ENCODE peak calls at places on chromosomes 12 and 14, in seven cellular contexts. C is fibroblast of the aortic adventitia, F is GM23338, P is activated B cell treated with CpG ODN at 0.5 μM for 24 hours, T is left ventricle myocardium inferior, Y is suprapubic skin, B is sigmoid colon. S is an unnamed sample.

GRCh38 chr12:106804668-106805067 is 30.2 kb downstream of the RIC8B start:
- DNase-seq in Y (no peak), T (no peak), B (no peak), P (no peak), F (no peak), C (no peak), S (no peak)

GRCh38 chr12:29131539-29131938 is 17.5 kb upstream of the FAR2 start:
- DNase-seq in C (peak), T (no peak), F (no peak), Y (no peak), P (no peak), B (no peak), S (no peak)

GRCh38 chr12:124500232-124501079 is 67.0 kb downstream of the NCOR2 start:
- DNase-seq in B (no peak), F (peak), Y (no peak), T (no peak), P (no peak), C (no peak), S (no peak)

GRCh38 chr12:103373088-103373523 is 122.7 kb downstream of the C12orf42 start:
- DNase-seq in B (no peak), T (no peak), F (no peak), Y (no peak), C (no peak), P (no peak), S (no peak)

GRCh38 chr14:105220699-105221597 is 27.4 kb upstream of the BTBD6 start:
- DNase-seq in B (no peak), C (no peak), P (no peak), T (peak), Y (no peak), F (no peak), S (no peak)

GRCh38 chr12:114450019-114450418 is 44.1 kb upstream of the TBX5 start:
- DNase-seq in C (no peak), T (no peak), P (no peak), Y (no peak), F (no peak), B (no peak), S (no peak)

GRCh38 chr12:127559349-127560040 is 707.5 kb upstream of the TMEM132C start:
- DNase-seq in F (peak), C (peak), P (no peak), B (no peak), Y (no peak), T (peak), S (no peak)

GRCh38 chr14:57480044-57480443 is 13.6 kb downstream of the CCDC198 start:
- DNase-seq in P (no peak), Y (no peak), T (no peak), B (no peak), F (no peak), C (no peak), S (no peak)

GRCh38 chr14:83548061-83548839 is 1981.7 kb upstream of the FLRT2 start:
- DNase-seq in Y (no peak), F (peak), T (no peak), B (no peak), C (peak), P (no peak), S (no peak)

GRCh38 chr12:100955139-100955538 is 160.6 kb downstream of the ANO4 start:
- DNase-seq in T (no peak), P (no peak), F (peak), C (peak), Y (no peak), B (no peak), S (no peak)

GRCh38 chr14:95488376-95489162 is 27.9 kb downstream of the SYNE3 start:
- DNase-seq in C (peak), Y (no peak), F (no peak), T (peak), B (no peak), P (no peak), S (no peak)

GRCh38 chr14:59028476-59029202 is 159.8 kb upstream of the DAAM1 start:
- DNase-seq in B (peak), Y (no peak), T (peak), C (peak), P (no peak), F (peak), S (no peak)

GRCh38 chr12:14950421-14950820 is 11.0 kb downstream of the ARHGDIB start:
- DNase-seq in P (no peak), C (no peak), B (no peak), F (no peak), Y (no peak), T (no peak), S (no peak)

GRCh38 chr12:29241821-29242591 is 92.9 kb downstream of the FAR2 start:
- DNase-seq in F (peak), C (peak), Y (no peak), B (no peak), T (no peak), P (no peak), S (no peak)

GRCh38 chr12:14264316-14264715 is 101.2 kb upstream of the ATF7IP start:
- DNase-seq in T (no peak), F (peak), C (peak), B (no peak), Y (no peak), P (no peak), S (no peak)

GRCh38 chr12:47306130-47306529 is 226.4 kb upstream of the AMIGO2 start:
- DNase-seq in Y (no peak), B (no peak), P (no peak), C (no peak), T (no peak), F (no peak), S (no peak)

GRCh38 chr12:95516757-95517156 is 34.5 kb downstream of the USP44 start:
- DNase-seq in T (no peak), F (no peak), C (peak), P (no peak), Y (no peak), B (no peak), S (no peak)

GRCh38 chr12:119178544-119179334 is at the start of gene HSPB8:
- DNase-seq in P (no peak), F (peak), Y (peak), C (peak), B (peak), T (peak), S (no peak)

GRCh38 chr12:101877816-101878811 is 734 bp downstream of the DRAM1 start:
- DNase-seq in F (peak), B (peak), C (peak), P (peak), Y (peak), T (peak), S (no peak)

DNA sequence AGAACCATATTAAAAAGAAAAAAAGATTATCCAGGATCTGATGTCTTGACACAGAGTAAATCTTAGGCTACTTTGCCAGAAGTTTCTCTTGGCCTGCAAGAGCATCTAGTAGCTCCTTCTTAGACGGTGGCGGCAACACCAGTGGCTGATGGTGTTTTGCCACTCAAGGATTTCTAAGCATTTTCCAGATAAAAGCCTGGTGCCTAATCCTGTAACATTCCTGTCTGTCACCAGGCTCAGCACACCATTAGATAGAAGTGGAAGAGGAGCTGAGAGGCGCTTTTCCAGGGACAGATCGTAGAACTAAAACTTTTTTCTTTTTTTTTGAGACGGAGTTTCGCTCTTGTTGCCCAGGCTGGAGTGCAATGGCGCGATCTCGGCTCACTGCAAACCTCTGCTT is 14.0 kb downstream of the WNT5B start:
- DNase-seq in B (no peak), F (no peak), P (no peak), T (no peak), Y (no peak), C (no peak), S (no peak)
- TF ChIP-seq CTCF in B (no peak), F (no peak), P (no peak), T (no peak), Y (no peak), C (no peak), S (no peak)

GRCh38 chr14:60805881-60806569 is 71.5 kb downstream of the MNAT1 start:
- DNase-seq in P (no peak), B (no peak), C (peak), F (no peak), T (no peak), Y (no peak), S (no peak)
- TF ChIP-seq CTCF in P (no peak), B (no peak), C (peak), F (no peak), T (no peak), Y (no peak), S (no peak)

DNA sequence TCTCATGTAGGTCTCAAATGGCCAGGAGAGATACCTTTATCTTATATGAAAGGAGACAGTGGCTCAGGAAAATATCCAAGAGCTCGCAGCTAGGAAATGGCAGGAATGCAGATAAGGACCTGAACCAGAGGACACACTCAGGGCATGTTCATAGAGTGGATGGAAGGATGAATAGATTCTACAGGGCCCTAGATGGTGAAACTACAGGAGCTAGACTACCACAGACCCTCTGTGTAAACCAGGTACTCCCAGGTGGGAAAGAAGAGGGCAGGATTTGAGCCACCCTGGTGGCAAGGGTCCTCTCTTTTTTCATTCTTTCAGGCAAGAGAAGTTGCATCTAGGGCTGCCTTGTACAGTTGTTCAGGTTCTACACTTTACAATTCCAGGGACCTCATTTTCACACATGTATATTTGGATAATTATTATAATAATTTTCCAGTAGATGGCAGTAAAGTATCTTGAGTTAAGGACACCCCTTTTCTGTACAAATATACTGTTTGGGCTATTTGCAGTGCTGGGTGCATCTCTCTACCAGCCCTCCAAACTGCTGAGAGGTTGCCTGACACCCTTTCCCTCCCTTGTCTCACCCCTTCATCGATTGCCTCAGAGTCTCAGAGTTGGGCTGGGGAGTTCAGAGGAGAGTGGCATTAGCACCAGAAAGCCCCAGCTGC is 10.5 kb upstream of the ZDHHC22 start:
- DNase-seq in P (no peak), B (no peak), F (peak), T (no peak), Y (no peak), C (peak), S (no peak)
- TF ChIP-seq CTCF in P (no peak), B (peak), F (peak), T (peak), Y (no peak), C (no peak), S (peak)

DNA sequence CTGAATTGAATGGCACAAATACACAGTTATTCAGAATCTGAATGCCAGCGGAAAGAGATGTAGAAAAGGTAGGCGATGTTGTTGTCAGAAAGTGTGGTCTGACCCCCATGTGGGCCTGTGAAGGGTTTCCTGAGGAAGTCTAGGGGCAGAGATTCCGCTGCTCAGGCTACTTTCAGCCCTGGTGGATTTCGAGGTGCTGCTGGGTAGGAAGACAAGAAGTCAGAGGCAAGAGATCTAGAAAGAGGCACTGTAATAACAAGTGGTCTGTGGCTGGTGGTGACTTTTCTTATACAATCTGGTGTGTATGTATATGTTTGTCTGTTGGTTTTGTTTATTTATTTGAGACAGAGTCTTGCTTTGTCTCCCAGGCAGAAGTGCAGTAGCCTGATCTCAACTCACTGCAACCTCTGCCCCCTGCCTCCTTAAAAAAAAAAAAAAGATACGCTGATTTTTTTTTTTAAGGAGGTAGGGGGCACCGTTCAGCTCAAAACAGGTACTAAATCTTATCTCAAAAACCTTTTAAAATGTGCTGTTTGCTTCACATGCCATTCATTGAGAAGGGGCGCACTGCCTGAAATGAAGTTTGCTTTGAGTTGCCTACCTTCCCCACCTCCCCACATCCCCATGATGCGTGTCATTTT is 27.1 kb upstream of the MANSC4 start:
- DNase-seq in T (no peak), P (no peak), F (peak), Y (no peak), C (no peak), B (no peak), S (no peak)
- TF ChIP-seq CTCF in T (no peak), P (no peak), F (peak), Y (no peak), C (no peak), B (no peak), S (no peak)

GRCh38 chr12:122454250-122454721 is 31.8 kb upstream of the CLIP1 start:
- DNase-seq in F (no peak), Y (no peak), C (no peak), B (peak), T (no peak), P (no peak), S (no peak)

GRCh38 chr12:122454739-122455138 is 32.3 kb upstream of the CLIP1 start:
- DNase-seq in B (peak), C (no peak), F (no peak), Y (no peak), P (no peak), T (no peak), S (no peak)

GRCh38 chr12:122452701-122453285 is 30.3 kb upstream of the CLIP1 start:
- DNase-seq in B (peak), P (no peak), F (no peak), T (no peak), Y (no peak), C (no peak), S (no peak)

GRCh38 chr12:122449317-122449716 is 26.8 kb upstream of the CLIP1 start:
- DNase-seq in P (no peak), B (no peak), T (no peak), F (no peak), C (peak), Y (no peak), S (no peak)
- TF ChIP-seq CTCF in P (no peak), B (no peak), T (no peak), F (no peak), C (no peak), Y (no peak), S (no peak)

DNA sequence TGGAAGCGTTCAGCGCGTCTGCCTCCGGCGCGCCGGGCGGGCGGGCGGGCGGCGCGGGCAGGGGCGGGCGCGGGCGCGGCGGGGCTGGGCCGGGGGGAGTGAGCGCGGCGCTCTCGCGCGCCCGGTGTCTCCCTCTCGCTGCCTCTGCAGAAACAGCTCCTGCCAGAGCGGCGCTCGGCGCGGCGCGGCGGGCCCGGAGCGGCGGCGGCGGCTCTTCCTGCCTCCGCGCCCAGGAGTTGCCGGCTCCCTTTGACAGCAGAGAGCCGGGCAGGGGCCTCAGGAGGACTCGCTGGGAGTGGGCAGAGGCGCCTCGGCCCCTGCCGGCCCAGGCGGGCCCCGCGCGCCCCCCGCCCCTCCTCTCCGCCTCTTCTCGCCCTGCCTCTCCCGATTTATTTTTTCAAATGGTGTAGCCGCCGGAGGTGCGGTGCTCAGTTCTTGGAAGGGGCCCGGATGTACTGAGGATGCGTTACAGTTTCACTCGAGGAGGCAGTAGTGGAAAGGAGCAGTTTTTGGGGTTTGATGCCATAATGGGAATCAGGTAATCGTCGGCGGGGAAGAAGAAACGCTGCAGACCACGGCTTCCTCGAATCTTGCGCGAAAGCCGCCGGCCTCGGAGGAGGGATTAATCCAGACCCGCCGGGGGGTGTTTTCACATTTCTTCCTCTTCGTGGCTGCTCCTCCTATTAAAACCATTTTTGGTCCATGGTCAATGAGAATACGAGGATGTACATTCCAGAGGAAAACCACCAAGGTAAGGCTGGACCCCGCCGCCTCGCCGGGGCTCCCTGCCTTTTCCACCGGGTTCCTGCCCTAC is at the start of gene CACNA1C:
- DNase-seq in P (no peak), F (peak), Y (no peak), T (peak), C (peak), B (peak), S (peak)
- TF ChIP-seq CTCF in P (no peak), F (no peak), Y (peak), T (peak), C (peak), B (no peak), S (peak)

GRCh38 chr14:78790262-78790661 is 620.1 kb downstream of the NRXN3 start:
- DNase-seq in P (no peak), F (peak), C (no peak), Y (no peak), T (no peak), B (no peak), S (no peak)
- TF ChIP-seq CTCF in P (no peak), F (peak), C (no peak), Y (no peak), T (no peak), B (no peak), S (peak)

DNA sequence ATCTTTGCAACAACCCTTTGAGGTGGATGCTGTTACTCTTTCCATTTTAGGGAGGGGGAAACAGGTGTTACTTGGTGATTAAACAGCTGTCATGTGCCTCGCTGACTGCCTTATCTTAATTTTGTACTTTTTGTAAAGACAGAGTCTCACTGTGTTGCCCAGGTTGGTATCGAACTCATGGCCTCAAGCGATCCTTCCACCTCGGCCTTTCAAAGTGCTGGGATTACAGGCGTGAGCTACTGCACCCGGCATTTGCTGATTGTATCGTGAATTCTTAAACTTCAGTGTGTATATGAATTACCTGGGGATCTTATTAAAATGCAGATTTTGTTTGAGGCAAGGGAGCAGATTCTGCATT is 656 bp downstream of the PSMD9 start:
- DNase-seq in P (no peak), T (no peak), C (no peak), Y (no peak), F (no peak), B (no peak), S (no peak)
- TF ChIP-seq CTCF in P (no peak), T (no peak), C (no peak), Y (no peak), F (no peak), B (no peak), S (no peak)

GRCh38 chr12:90407841-90408240 is 547.1 kb downstream of the CCER1 start:
- DNase-seq in Y (no peak), B (no peak), T (no peak), F (peak), C (no peak), P (no peak), S (no peak)
- TF ChIP-seq CTCF in Y (no peak), B (no peak), T (no peak), F (no peak), C (no peak), P (no peak), S (peak)

GRCh38 chr12:79827484-79827883 is 107.4 kb downstream of the PPP1R12A start:
- DNase-seq in T (no peak), F (no peak), B (no peak), P (no peak), C (no peak), Y (no peak), S (no peak)
- TF ChIP-seq CTCF in T (no peak), F (no peak), B (no peak), P (no peak), C (no peak), Y (no peak), S (no peak)

S was measured in osteocyte.